ENCODE peak calls at places on chromosomes 16 and 17, in ten cellular contexts. G is hippocampal formation, D is astrocyte of the cerebellum, B is germinal center, K is sigmoid colon, X is T-helper 2 cell, F is GM12891, Z is NCI-H1048, Q is heart right ventricle, J is fibroblast of lung. Y is an unnamed sample.

GRCh38 chr17:78709119-78709681 is 72.9 kb downstream of the CYTH1 start:
- DNase-seq in D (no peak), F (no peak), K (no peak), J (no peak), G (no peak), Z (no peak), X (peak), Q (no peak), B (peak), Y (no peak)

GRCh38 chr17:39222151-39222550 is 3.6 kb downstream of the STAC2 start:
- DNase-seq in X (no peak), D (no peak), F (no peak), B (no peak), Q (no peak), G (no peak), K (no peak), J (no peak), Z (no peak), Y (no peak)

GRCh38 chr16:29996773-29997250 is 771 bp downstream of the INO80E start:
- DNase-seq in D (no peak), X (peak), Z (no peak), B (no peak), J (no peak), G (no peak), Q (no peak), K (no peak), F (no peak), Y (peak)

GRCh38 chr16:53131363-53132071 is 76.7 kb downstream of the CHD9 start:
- DNase-seq in F (peak), Z (no peak), K (peak), Q (peak), G (no peak), B (peak), J (peak), X (peak), D (no peak), Y (peak)

GRCh38 chr17:62965149-62965648 is 836 bp upstream of the TANC2 start:
- DNase-seq in J (peak), Z (no peak), K (no peak), X (peak), B (no peak), F (no peak), Q (no peak), D (no peak), G (no peak), Y (no peak)

GRCh38 chr17:596763-597644 is 117.6 kb downstream of the VPS53 start:
- DNase-seq in X (no peak), D (no peak), Z (no peak), K (no peak), Q (no peak), F (no peak), B (no peak), J (peak), G (no peak), Y (peak)

GRCh38 chr17:80762076-80762475 is 217.4 kb downstream of the RPTOR start:
- DNase-seq in Q (no peak), G (no peak), B (no peak), K (peak), F (no peak), X (peak), J (no peak), D (no peak), Z (no peak), Y (no peak)

GRCh38 chr17:16817201-16817600 is 127.2 kb downstream of the CCDC144A start:
- DNase-seq in X (no peak), F (no peak), Z (no peak), K (no peak), D (no peak), Q (no peak), G (no peak), J (no peak), B (no peak), Y (no peak)

GRCh38 chr17:36939059-36939943 is 2.0 kb downstream of the LHX1 start:
- DNase-seq in Q (no peak), B (no peak), K (no peak), F (no peak), D (no peak), G (no peak), Z (no peak), J (no peak), X (no peak), Y (no peak)

GRCh38 chr17:45225964-45226530 is 4.4 kb downstream of the FMNL1 start:
- DNase-seq in D (no peak), K (peak), X (peak), F (peak), J (peak), Z (no peak), B (peak), G (no peak), Q (peak), Y (no peak)

GRCh38 chr17:74176546-74177001 is 26.9 kb upstream of the RPL38 start:
- DNase-seq in Z (peak), Q (peak), X (peak), D (peak), K (no peak), F (peak), B (peak), G (peak), J (peak), Y (peak)

GRCh38 chr17:5899496-5900195 is 170.5 kb upstream of the WSCD1 start:
- DNase-seq in D (no peak), Q (no peak), F (no peak), J (no peak), Z (no peak), G (no peak), X (no peak), B (no peak), K (no peak), Y (no peak)

GRCh38 chr17:21379080-21379711 is 3.0 kb downstream of the KCNJ12 start:
- DNase-seq in Q (peak), F (no peak), K (no peak), B (no peak), G (no peak), J (no peak), D (no peak), X (no peak), Z (no peak), Y (no peak)

GRCh38 chr17:47982645-47983440 is 11.9 kb downstream of the CDK5RAP3 start:
- DNase-seq in G (no peak), F (no peak), J (no peak), B (no peak), K (no peak), Z (no peak), X (no peak), Q (no peak), D (no peak), Y (no peak)

GRCh38 chr16:49547448-49547847 is 173.8 kb downstream of the C16orf78 start:
- DNase-seq in D (no peak), G (no peak), F (no peak), X (no peak), B (no peak), Q (no peak), Z (no peak), J (no peak), K (no peak), Y (no peak)

GRCh38 chr17:19728114-19728495 is 11.7 kb upstream of the SLC47A2 start:
- DNase-seq in X (no peak), K (peak), Q (peak), F (no peak), B (no peak), J (peak), Z (no peak), G (peak), D (peak), Y (peak)

GRCh38 chr16:53952215-53953208 is 248.6 kb downstream of the FTO start:
- DNase-seq in Q (no peak), G (no peak), J (peak), B (no peak), Z (no peak), X (peak), K (no peak), F (no peak), D (peak), Y (no peak)

GRCh38 chr17:70365098-70365583 is 195.8 kb downstream of the KCNJ2 start:
- DNase-seq in B (no peak), X (no peak), J (peak), K (no peak), D (peak), Q (no peak), Z (no peak), G (peak), F (peak), Y (peak)

GRCh38 chr17:9958586-9959281 is 53.7 kb upstream of the RCVRN start:
- DNase-seq in B (no peak), Z (no peak), Q (no peak), D (no peak), J (no peak), F (no peak), K (no peak), X (no peak), G (no peak), Y (no peak)

GRCh38 chr17:8060274-8060673 is 21.4 kb downstream of the ALOX15B start:
- DNase-seq in X (peak), K (peak), J (peak), F (no peak), B (peak), Z (peak), D (peak), Q (no peak), G (peak), Y (peak)

GRCh38 chr17:78357177-78357586 is 2.7 kb downstream of the SOCS3 start:
- DNase-seq in G (peak), B (no peak), K (no peak), X (no peak), J (peak), D (no peak), F (no peak), Z (no peak), Q (peak), Y (peak)